ENCODE peak calls at places on chromosomes 12 and 14, in seven cellular contexts. N is NCI-H1694 treated with DMSO at 0.1 percent for 48 hours, Q is tibial artery, Y is stomach, H is pons, K is GM12891, E is iPS DF 6.9. V is an unnamed sample.

GRCh38 chr12:15982471-15982870 is 71.3 kb downstream of the DERA start:
- DNase-seq in N (peak), Q (no peak), Y (no peak), H (peak), K (no peak), E (no peak), V (no peak)

GRCh38 chr14:99546230-99546879 is 57.7 kb downstream of the CCDC85C start:
- DNase-seq in N (peak), Q (no peak), Y (no peak), H (no peak), K (no peak), E (no peak), V (no peak)

GRCh38 chr12:97464241-97465011 is 1.8 kb downstream of the RMST start:
- DNase-seq in N (no peak), Q (no peak), Y (no peak), H (peak), K (no peak), E (peak), V (no peak)

GRCh38 chr12:66883545-66883944 is 204.7 kb upstream of the GRIP1 start:
- DNase-seq in N (no peak), Q (no peak), Y (no peak), H (no peak), K (no peak), E (no peak), V (no peak)

GRCh38 chr14:102018251-102018650 is 53.9 kb downstream of the DYNC1H1 start:
- DNase-seq in N (no peak), Q (no peak), Y (no peak), H (no peak), K (no peak), E (no peak), V (no peak)

GRCh38 chr12:193282-193681 is 20.7 kb downstream of the SLC6A12 start:
- DNase-seq in N (no peak), Q (no peak), Y (no peak), H (no peak), K (no peak), E (no peak), V (no peak)

GRCh38 chr14:73725116-73726024 is 11.2 kb upstream of the PNMA1 start:
- DNase-seq in N (no peak), Q (peak), Y (no peak), H (no peak), K (no peak), E (no peak), V (no peak)

GRCh38 chr12:13024151-13024946 is 19.8 kb upstream of the FAM234B start:
- DNase-seq in N (peak), Q (no peak), Y (peak), H (no peak), K (no peak), E (no peak), V (peak)

GRCh38 chr14:99793213-99794155 is at the start of gene EML1:
- DNase-seq in N (peak), Q (peak), Y (peak), H (peak), K (peak), E (no peak), V (peak)

GRCh38 chr14:74898083-74898482 is 16.4 kb downstream of the DLST start:
- DNase-seq in N (no peak), Q (no peak), Y (no peak), H (no peak), K (no peak), E (no peak), V (no peak)

GRCh38 chr14:92561906-92562489 is 48.4 kb downstream of the RIN3 start:
- DNase-seq in N (no peak), Q (no peak), Y (no peak), H (no peak), K (no peak), E (no peak), V (no peak)

GRCh38 chr14:104895786-104896642 is 28.7 kb upstream of the PLD4 start:
- DNase-seq in N (no peak), Q (peak), Y (peak), H (no peak), K (peak), E (no peak), V (peak)

GRCh38 chr14:101859538-101859902 is 98.0 kb downstream of the PPP2R5C start:
- DNase-seq in N (no peak), Q (no peak), Y (no peak), H (no peak), K (no peak), E (no peak), V (no peak)

V was measured in lung.